ENCODE peak calls at places on chromosomes 3 and 15, in eight cellular contexts. V, G, J, C, Q, S, N and T are unnamed samples.

GRCh38 chr3:156983559-156983958 is 157.4 kb downstream of the LEKR1 start:
- DNase-seq in C (no peak), S (no peak), Q (no peak), N (no peak), V (no peak), J (no peak), G (no peak), T (no peak)

GRCh38 chr3:72338942-72339749 is 509.1 kb downstream of the SHQ1 start:
- DNase-seq in C (peak; percentile 86), N (peak; percentile 58), V (no peak), S (no peak), G (peak; percentile 91), Q (no peak), J (no peak), T (peak; percentile 93)

GRCh38 chr3:147471741-147472140 is 62.6 kb downstream of the ZIC1 start:
- DNase-seq in V (no peak), C (no peak), N (no peak), Q (no peak), S (no peak), G (no peak), J (no peak), T (no peak)

GRCh38 chr15:69107025-69107620 is 53.3 kb upstream of the GLCE start:
- DNase-seq in C (no peak), N (no peak), G (no peak), J (no peak), V (no peak), S (no peak), Q (no peak), T (no peak)

GRCh38 chr3:180420804-180421203 is 181.2 kb upstream of the TTC14 start:
- DNase-seq in N (no peak), G (no peak), J (no peak), C (no peak), V (no peak), Q (no peak), S (no peak), T (no peak)

GRCh38 chr3:150528359-150528797 is 17.9 kb downstream of the SERP1 start:
- DNase-seq in C (no peak), S (no peak), V (no peak), J (no peak), Q (no peak), G (no peak), N (peak; percentile 41), T (peak; percentile 8)

GRCh38 chr3:28036599-28037575 is 204.5 kb upstream of the CMC1 start:
- DNase-seq in G (no peak), C (no peak), J (no peak), Q (no peak), N (no peak), V (no peak), S (no peak), T (no peak)

GRCh38 chr3:13004376-13004775 is 68.9 kb downstream of the IQSEC1 start:
- DNase-seq in Q (no peak), S (no peak), G (no peak), J (no peak), N (no peak), C (no peak), V (no peak), T (no peak)

GRCh38 chr3:40196966-40197365 is 112.5 kb upstream of the EIF1B start:
- DNase-seq in J (no peak), N (no peak), G (no peak), C (no peak), V (no peak), S (no peak), Q (no peak), T (no peak)

GRCh38 chr3:14518432-14518802 is 21.7 kb downstream of the GRIP2 start:
- DNase-seq in V (no peak), Q (no peak), G (no peak), S (no peak), J (peak; percentile 25), N (no peak), C (peak; percentile 33), T (no peak)

GRCh38 chr15:85865070-85865684 is 70.5 kb upstream of the KLHL25 start:
- DNase-seq in C (no peak), S (no peak), N (no peak), J (peak; percentile 57), Q (peak; percentile 15), G (no peak), V (no peak), T (peak; percentile 49)

GRCh38 chr3:59273976-59274375 is 224.2 kb upstream of the CFAP20DC start:
- DNase-seq in S (no peak), Q (no peak), J (no peak), N (no peak), V (no peak), C (no peak), G (peak; percentile 63), T (peak; percentile 31)

GRCh38 chr3:105785790-105786189 is 83.0 kb downstream of the CBLB start:
- DNase-seq in C (no peak), N (no peak), V (no peak), S (no peak), Q (no peak), J (no peak), G (no peak), T (no peak)

GRCh38 chr15:78450285-78450858 is 12.4 kb downstream of the IREB2 start:
- DNase-seq in J (no peak), N (no peak), G (no peak), Q (no peak), S (no peak), C (no peak), V (no peak), T (no peak)

GRCh38 chr3:52083556-52084087 is 27.3 kb upstream of the DUSP7 start:
- DNase-seq in N (no peak), J (no peak), S (no peak), Q (no peak), V (no peak), G (no peak), C (no peak), T (no peak)

GRCh38 chr3:122014741-122015140 is 7.3 kb downstream of the ILDR1 start:
- DNase-seq in N (no peak), Q (no peak), C (no peak), S (no peak), G (no peak), J (no peak), V (no peak), T (no peak)

GRCh38 chr3:88263417-88264116 is 113.8 kb downstream of the C3orf38 start:
- DNase-seq in J (no peak), Q (no peak), C (no peak), S (no peak), G (no peak), V (no peak), N (no peak), T (no peak)

GRCh38 chr3:64685331-64685799 is 2.4 kb downstream of the ADAMTS9 start:
- DNase-seq in J (no peak), Q (no peak), V (no peak), C (no peak), N (no peak), S (no peak), G (no peak), T (no peak)

GRCh38 chr15:76330281-76330680 is 6.3 kb upstream of the ISL2 start:
- DNase-seq in J (no peak), V (no peak), N (peak; percentile 34), C (no peak), Q (no peak), G (no peak), S (peak; percentile 4), T (peak; percentile 51)

GRCh38 chr3:11185564-11186317 is 31.4 kb downstream of the HRH1 start:
- DNase-seq in G (peak; percentile 96), N (no peak), Q (no peak), J (no peak), C (no peak), V (no peak), S (no peak), T (no peak)